ENCODE peak calls at places on chromosomes 16 and 17, in five cellular contexts. M is HepG2, A is K562, G is H1, W is GM12878. H is an unnamed sample.
A peak's percentile ranks its signal among the peaks of the same experiment; 100 is the strongest.

GRCh38 chr17:51995797-51996403 is 162.6 kb downstream of the CA10 start:
- DNase-seq in W (no peak), G (no peak), M (no peak), A (no peak), H (no peak)

GRCh38 chr17:66405836-66406679 is 103.6 kb downstream of the PRKCA start:
- DNase-seq in W (no peak), M (no peak), G (no peak), A (no peak), H (no peak)

GRCh38 chr17:6603746-6604325 is 36.7 kb downstream of the KIAA0753 start:
- DNase-seq in M (no peak), W (no peak), G (no peak), A (no peak), H (no peak)

GRCh38 chr16:14196539-14196938 is 125.4 kb downstream of the MRTFB start:
- DNase-seq in W (no peak), M (no peak), A (no peak), G (no peak), H (no peak)

GRCh38 chr16:68257906-68258800 is 6.2 kb upstream of the SLC7A6 start:
- DNase-seq in W (no peak), A (no peak), G (no peak), M (peak; percentile 95), H (no peak)

GRCh38 chr17:17820046-17820445 is 16.7 kb downstream of the SREBF1 start:
- DNase-seq in G (no peak), A (no peak), W (no peak), M (no peak), H (no peak)

GRCh38 chr17:62701706-62702085 is 74.2 kb downstream of the MRC2 start:
- DNase-seq in G (no peak), M (no peak), W (no peak), A (no peak), H (no peak)

GRCh38 chr17:10875411-10875810 is 37.5 kb upstream of the PIRT start:
- DNase-seq in A (peak; percentile 15), W (no peak), G (peak; percentile 78), M (no peak), H (no peak)

GRCh38 chr17:48520631-48521045 is 10.2 kb downstream of the HOXB1 start:
- DNase-seq in G (no peak), W (no peak), A (no peak), M (no peak), H (no peak)

GRCh38 chr17:42677921-42678781 is 1.4 kb upstream of the PLEKHH3 start:
- DNase-seq in A (peak; percentile 88), W (no peak), M (peak; percentile 98), G (peak; percentile 92), H (peak; percentile 96)

GRCh38 chr16:46908540-46909372 is 24.6 kb downstream of the GPT2 start:
- DNase-seq in W (no peak), M (peak; percentile 71), G (peak; percentile 81), A (peak; percentile 67), H (peak; percentile 57)

GRCh38 chr16:67428146-67428731 is 2.7 kb upstream of the HSD11B2 start:
- DNase-seq in A (peak; percentile 80), W (no peak), G (peak; percentile 90), M (peak; percentile 81), H (peak; percentile 42)

GRCh38 chr17:2302740-2303277 is 776 bp downstream of the SMG6 start:
- DNase-seq in M (no peak), W (no peak), G (no peak), A (no peak), H (no peak)

GRCh38 chr17:73315481-73315880 is 3.7 kb upstream of the CDC42EP4 start:
- DNase-seq in W (no peak), M (no peak), A (no peak), G (no peak), H (no peak)

GRCh38 chr17:20120835-20121234 is 111.7 kb downstream of the SPECC1 start:
- DNase-seq in W (no peak), A (no peak), M (no peak), G (no peak), H (no peak)

GRCh38 chr16:68155425-68155824 is 70.3 kb downstream of the NFATC3 start:
- DNase-seq in G (no peak), A (no peak), W (no peak), M (peak; percentile 12), H (no peak)

GRCh38 chr16:68406458-68407041 is 41.8 kb downstream of the SMPD3 start:
- DNase-seq in W (no peak), A (no peak), G (no peak), M (no peak), H (no peak)

GRCh38 chr16:4032768-4033167 is 83.5 kb downstream of the ADCY9 start:
- DNase-seq in G (no peak), M (no peak), A (no peak), W (no peak), H (no peak)

GRCh38 chr17:29555840-29556239 is 11.0 kb downstream of the ABHD15 start:
- DNase-seq in M (peak; percentile 92), G (peak; percentile 17), A (no peak), W (no peak), H (no peak)

GRCh38 chr17:76982408-76983074 is 114.3 kb downstream of the MGAT5B start:
- DNase-seq in G (no peak), A (no peak), M (no peak), W (no peak), H (no peak)

GRCh38 chr16:70476272-70477020 is 22.1 kb downstream of the FCSK start:
- DNase-seq in M (no peak), W (peak; percentile 96), A (no peak), G (no peak), H (peak; percentile 49)

GRCh38 chr16:89140981-89141883 is 30.3 kb upstream of the CDH15 start:
- DNase-seq in W (no peak), M (no peak), A (no peak), G (no peak), H (no peak)

GRCh38 chr17:40857535-40857934 is 9.5 kb downstream of the KRT12 start:
- DNase-seq in G (no peak), W (no peak), A (no peak), M (no peak), H (no peak)

GRCh38 chr16:2282866-2283555 is 15.1 kb upstream of the RNPS1 start:
- DNase-seq in W (no peak), A (no peak), G (no peak), M (no peak), H (no peak)

GRCh38 chr16:70695351-70696070 is 9.7 kb upstream of the MTSS2 start:
- DNase-seq in A (peak; percentile 85), M (peak; percentile 34), G (no peak), W (no peak), H (no peak)

GRCh38 chr16:57372372-57373116 is at the start of gene CX3CL1:
- DNase-seq in A (no peak), G (peak; percentile 77), W (no peak), M (peak; percentile 99), H (no peak)

DNA sequence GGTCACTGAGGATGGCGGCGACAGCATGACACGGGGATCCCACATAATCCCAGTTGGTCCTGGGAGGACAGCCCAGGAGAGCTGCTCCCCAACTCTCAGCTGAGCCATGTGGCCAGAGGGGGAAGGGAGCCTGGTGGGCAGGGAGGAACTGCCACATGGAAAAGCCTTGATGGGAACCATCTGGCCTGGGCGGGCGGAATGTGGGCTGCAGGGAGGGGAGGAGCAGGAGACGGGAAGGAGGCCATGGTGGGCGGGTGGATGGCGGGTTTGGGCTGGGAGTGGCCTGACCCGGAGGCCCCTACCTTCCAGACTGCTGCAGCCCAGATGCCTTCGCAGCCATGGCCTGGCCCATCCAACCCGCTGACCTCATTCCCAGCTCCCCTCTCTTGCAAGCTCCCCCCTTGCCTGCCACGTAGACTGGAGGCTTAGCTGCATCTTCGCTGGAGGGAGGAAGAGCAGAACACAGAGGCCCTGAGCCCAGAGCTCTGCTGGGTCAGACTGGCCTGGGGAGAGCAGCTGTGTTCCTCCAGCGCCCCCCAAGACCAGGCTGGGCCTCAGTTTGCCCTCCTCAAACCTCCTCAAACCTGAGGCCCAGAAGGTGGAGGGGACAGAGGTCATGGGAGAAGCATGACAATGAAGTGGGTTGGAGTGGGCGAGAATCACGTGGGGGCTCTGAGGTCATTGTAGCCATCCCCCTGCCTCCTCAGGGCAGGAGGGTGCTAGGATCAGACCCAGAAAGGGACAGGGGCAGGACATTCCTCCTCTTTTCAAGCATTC is 8.2 kb upstream of the COL1A1 start:
- DNase-seq in G (peak; percentile 72), A (peak; percentile 78), W (no peak), M (no peak), H (no peak)
- TF ChIP-seq ATF3 in G (no peak), A (peak; percentile 13), W (no peak), M (no peak), H (no peak)

DNA sequence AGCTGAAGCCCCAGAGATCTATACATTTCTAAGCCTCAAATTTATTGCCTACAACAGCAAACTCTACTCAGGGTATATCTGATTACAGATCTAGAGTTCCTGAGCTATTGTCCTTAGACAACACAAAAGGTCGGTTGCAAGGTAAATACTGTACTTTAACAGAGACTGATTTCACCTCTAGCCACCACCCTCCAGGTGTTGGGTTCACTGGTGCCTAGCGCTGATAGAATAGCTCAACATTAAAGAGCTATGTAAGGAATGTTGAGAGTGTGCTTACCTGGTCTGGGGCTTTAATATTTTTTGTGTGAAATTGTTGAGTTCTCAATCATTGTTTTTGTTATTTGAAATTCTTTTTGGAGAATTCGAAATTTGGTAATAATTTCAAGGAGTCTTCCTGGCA is 277.0 kb upstream of the PSMD7 start:
- DNase-seq in G (no peak), A (no peak), M (no peak), W (no peak), H (no peak)
- TF ChIP-seq SIN3A in G (no peak), A (no peak), M (no peak), W (no peak), H (no peak)

GRCh38 chr17:45129426-45129939 is 2.8 kb downstream of the PLCD3 start:
- DNase-seq in A (no peak), G (no peak), W (no peak), M (peak; percentile 89), H (no peak)

GRCh38 chr17:45127209-45127582 is 5.1 kb downstream of the PLCD3 start:
- DNase-seq in M (no peak), A (no peak), W (no peak), G (no peak), H (no peak)

GRCh38 chr17:45128331-45128730 is 4.0 kb downstream of the PLCD3 start:
- DNase-seq in A (no peak), G (no peak), W (no peak), M (no peak), H (no peak)

GRCh38 chr17:45128989-45129388 is 3.3 kb downstream of the PLCD3 start:
- DNase-seq in M (no peak), G (no peak), A (no peak), W (no peak), H (no peak)

GRCh38 chr17:45127583-45128300 is 4.6 kb downstream of the PLCD3 start:
- DNase-seq in M (peak; percentile 85), W (no peak), G (no peak), A (no peak), H (no peak)
- TF ChIP-seq ATF3 in M (no peak), W (no peak), G (no peak), A (no peak), H (no peak)

DNA sequence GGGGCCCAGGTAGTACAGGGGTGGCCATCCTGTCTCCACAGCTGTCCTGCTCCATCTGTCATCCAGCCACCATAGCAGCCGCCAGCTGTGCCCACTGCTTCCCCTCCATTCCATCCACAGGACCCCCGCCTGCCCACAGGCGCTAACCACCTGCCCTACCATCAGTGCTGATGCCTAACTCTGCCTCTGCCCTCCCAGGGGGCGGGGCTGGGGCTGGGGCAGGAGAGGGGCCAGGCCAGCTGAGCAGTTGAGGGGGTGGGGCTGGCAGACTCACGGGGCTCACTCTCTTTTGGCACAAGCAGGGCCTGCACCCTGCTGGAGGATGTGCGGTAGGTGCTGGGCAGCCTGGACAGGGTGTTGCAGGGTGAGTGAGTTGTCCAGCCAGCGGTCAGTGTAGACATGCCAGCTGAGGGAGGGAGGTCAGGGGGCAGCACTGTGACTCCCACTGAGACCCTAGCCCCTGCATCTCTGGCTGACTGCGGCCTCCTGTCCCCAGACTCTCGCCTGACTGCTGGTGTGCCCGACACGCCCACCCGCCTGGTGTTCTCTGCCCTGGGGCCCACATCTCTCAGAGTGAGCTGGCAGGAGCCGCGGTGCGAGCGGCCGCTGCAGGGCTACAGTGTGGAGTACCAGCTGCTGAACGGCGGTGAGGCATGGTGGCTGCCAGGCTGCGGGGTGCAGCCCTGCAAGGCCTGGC is 9.6 kb downstream of the GALK1 start:
- DNase-seq in M (no peak), G (peak; percentile 53), A (no peak), W (no peak), H (no peak)
- TF ChIP-seq SIN3A in M (no peak), G (no peak), A (no peak), W (no peak), H (no peak)

H was measured in HCT116.